ENCODE peak calls at places on chromosome 19, in six cellular contexts. One of them, this sample, is unnamed.

GRCh38 chr19:41219924-41220567 is 1.0 kb downstream of the AXL start:
- DNase-seq in esophagus squamous epithelium: no peak
- DNase-seq in fibroblast of the aortic adventitia: peak; percentile 79
- DNase-seq in fibroblast of lung: peak; percentile 72
- DNase-seq in GM12865: no peak
- DNase-seq in PC-3: peak; percentile 27
- DNase-seq in this sample: no peak

GRCh38 chr19:38266981-38267597 is 2.7 kb downstream of the SPINT2 start:
- DNase-seq in esophagus squamous epithelium: no peak
- DNase-seq in fibroblast of the aortic adventitia: peak; percentile 37
- DNase-seq in fibroblast of lung: peak; percentile 73
- DNase-seq in GM12865: no peak
- DNase-seq in PC-3: peak; percentile 69
- DNase-seq in this sample: peak; percentile 29

GRCh38 chr19:10881403-10882107 is 10.2 kb downstream of the CARM1 start:
- DNase-seq in esophagus squamous epithelium: no peak
- DNase-seq in fibroblast of the aortic adventitia: no peak
- DNase-seq in fibroblast of lung: no peak
- DNase-seq in GM12865: no peak
- DNase-seq in PC-3: no peak
- DNase-seq in this sample: no peak

GRCh38 chr19:5170329-5170745 is 170.3 kb downstream of the PTPRS start:
- DNase-seq in esophagus squamous epithelium: no peak
- DNase-seq in fibroblast of the aortic adventitia: no peak
- DNase-seq in fibroblast of lung: no peak
- DNase-seq in GM12865: peak; percentile 38
- DNase-seq in PC-3: no peak
- DNase-seq in this sample: no peak

GRCh38 chr19:52170863-52171320 is 529 bp downstream of the ZNF836 start:
- DNase-seq in esophagus squamous epithelium: no peak
- DNase-seq in fibroblast of the aortic adventitia: no peak
- DNase-seq in fibroblast of lung: no peak
- DNase-seq in GM12865: no peak
- DNase-seq in PC-3: no peak
- DNase-seq in this sample: no peak

GRCh38 chr19:27776020-27776419 is 1436.9 kb downstream of the UQCRFS1 start:
- DNase-seq in esophagus squamous epithelium: no peak
- DNase-seq in fibroblast of the aortic adventitia: peak; percentile 46
- DNase-seq in fibroblast of lung: peak; percentile 15
- DNase-seq in GM12865: no peak
- DNase-seq in PC-3: peak; percentile 25
- DNase-seq in this sample: no peak

GRCh38 chr19:13843104-13843921 is 33.6 kb upstream of the NANOS3 start:
- DNase-seq in esophagus squamous epithelium: no peak
- DNase-seq in fibroblast of the aortic adventitia: peak; percentile 50
- DNase-seq in fibroblast of lung: peak; percentile 64
- DNase-seq in GM12865: no peak
- DNase-seq in PC-3: peak; percentile 92
- DNase-seq in this sample: no peak

GRCh38 chr19:17385878-17386611 is 8.0 kb downstream of the CCDC194 start:
- DNase-seq in esophagus squamous epithelium: no peak
- DNase-seq in fibroblast of the aortic adventitia: peak; percentile 55
- DNase-seq in fibroblast of lung: peak; percentile 28
- DNase-seq in GM12865: peak; percentile 71
- DNase-seq in PC-3: peak; percentile 62
- DNase-seq in this sample: no peak

GRCh38 chr19:58544591-58545285 is 874 bp downstream of the TRIM28 start:
- DNase-seq in esophagus squamous epithelium: no peak
- DNase-seq in fibroblast of the aortic adventitia: peak; percentile 51
- DNase-seq in fibroblast of lung: peak; percentile 32
- DNase-seq in GM12865: peak; percentile 72
- DNase-seq in PC-3: peak; percentile 55
- DNase-seq in this sample: no peak

GRCh38 chr19:10010247-10010691 is at the start of gene COL5A3:
- DNase-seq in esophagus squamous epithelium: no peak
- DNase-seq in fibroblast of the aortic adventitia: peak; percentile 61
- DNase-seq in fibroblast of lung: no peak
- DNase-seq in GM12865: no peak
- DNase-seq in PC-3: no peak
- DNase-seq in this sample: no peak

GRCh38 chr19:3194063-3194702 is 8.5 kb downstream of the NCLN start:
- DNase-seq in esophagus squamous epithelium: no peak
- DNase-seq in fibroblast of the aortic adventitia: no peak
- DNase-seq in fibroblast of lung: no peak
- DNase-seq in GM12865: no peak
- DNase-seq in PC-3: no peak
- DNase-seq in this sample: no peak

GRCh38 chr19:23071087-23071511 is 45.7 kb upstream of the ZNF730 start:
- DNase-seq in esophagus squamous epithelium: no peak
- DNase-seq in fibroblast of the aortic adventitia: peak; percentile 3
- DNase-seq in fibroblast of lung: peak; percentile 36
- DNase-seq in GM12865: no peak
- DNase-seq in PC-3: no peak
- DNase-seq in this sample: no peak

GRCh38 chr19:23075031-23075733 is 41.6 kb upstream of the ZNF730 start:
- DNase-seq in esophagus squamous epithelium: no peak
- DNase-seq in fibroblast of the aortic adventitia: peak; percentile 60
- DNase-seq in fibroblast of lung: peak; percentile 80
- DNase-seq in GM12865: peak; percentile 56
- DNase-seq in PC-3: peak; percentile 27
- DNase-seq in this sample: peak; percentile 41

GRCh38 chr19:23065306-23065705 is 51.5 kb upstream of the ZNF730 start:
- DNase-seq in esophagus squamous epithelium: no peak
- DNase-seq in fibroblast of the aortic adventitia: no peak
- DNase-seq in fibroblast of lung: no peak
- DNase-seq in GM12865: no peak
- DNase-seq in PC-3: no peak
- DNase-seq in this sample: no peak

GRCh38 chr19:23070353-23070781 is 46.5 kb upstream of the ZNF730 start:
- DNase-seq in esophagus squamous epithelium: no peak
- DNase-seq in fibroblast of the aortic adventitia: peak; percentile 22
- DNase-seq in fibroblast of lung: peak; percentile 17
- DNase-seq in GM12865: peak; percentile 2
- DNase-seq in PC-3: no peak
- DNase-seq in this sample: no peak
- TF ChIP-seq CTCF in esophagus squamous epithelium: no peak
- TF ChIP-seq CTCF in fibroblast of the aortic adventitia: peak; percentile 45
- TF ChIP-seq CTCF in fibroblast of lung: peak; percentile 62
- TF ChIP-seq CTCF in GM12865: peak; percentile 5
- TF ChIP-seq CTCF in PC-3: peak; percentile 15
- TF ChIP-seq CTCF in this sample: peak; percentile 36

DNA sequence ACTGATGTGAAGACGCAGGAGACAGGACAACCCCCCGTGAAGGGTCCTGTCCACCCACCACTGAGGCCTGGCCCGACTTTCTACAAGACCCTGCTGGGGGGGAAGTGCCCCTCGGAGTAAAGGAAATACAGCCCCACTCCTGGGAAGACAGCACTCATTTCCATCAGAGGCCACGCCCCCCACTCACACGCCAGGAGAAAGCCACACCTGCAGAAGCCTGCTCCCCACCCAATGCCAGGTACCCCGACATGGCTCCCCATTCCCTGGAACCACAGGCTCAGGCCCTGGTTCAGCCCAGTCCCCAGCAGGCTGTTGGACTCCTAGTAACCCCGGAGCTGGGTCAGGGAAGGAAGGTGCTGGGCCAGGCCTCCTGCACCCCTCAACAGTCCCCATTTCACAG is 10.9 kb upstream of the ATP8B3 start:
- DNase-seq in esophagus squamous epithelium: no peak
- DNase-seq in fibroblast of the aortic adventitia: no peak
- DNase-seq in fibroblast of lung: no peak
- DNase-seq in GM12865: no peak
- DNase-seq in PC-3: no peak
- DNase-seq in this sample: no peak
- TF ChIP-seq CTCF in esophagus squamous epithelium: no peak
- TF ChIP-seq CTCF in fibroblast of the aortic adventitia: no peak
- TF ChIP-seq CTCF in fibroblast of lung: no peak
- TF ChIP-seq CTCF in GM12865: no peak
- TF ChIP-seq CTCF in PC-3: no peak
- TF ChIP-seq CTCF in this sample: no peak

DNA sequence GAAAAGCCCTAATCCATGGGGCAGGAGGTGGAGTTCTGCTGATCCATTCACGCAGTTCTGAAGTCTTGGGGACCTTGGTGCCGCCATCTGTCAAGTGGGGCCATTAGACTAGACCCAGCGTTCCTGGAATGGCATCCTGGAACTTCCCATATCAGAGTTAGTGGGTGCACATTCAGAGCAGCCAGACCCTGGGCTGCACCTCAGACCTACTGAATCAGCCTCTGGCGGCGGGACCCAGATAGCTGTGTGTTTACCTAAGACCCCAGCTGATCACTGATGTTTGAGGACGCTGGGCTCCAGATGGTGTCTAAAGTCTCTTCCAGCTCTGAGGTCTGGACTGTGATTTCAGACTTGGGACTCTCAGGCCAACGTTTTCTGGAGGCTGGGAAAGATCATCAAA is 12.8 kb downstream of the POP4 start:
- DNase-seq in esophagus squamous epithelium: no peak
- DNase-seq in fibroblast of the aortic adventitia: no peak
- DNase-seq in fibroblast of lung: no peak
- DNase-seq in GM12865: no peak
- DNase-seq in PC-3: no peak
- DNase-seq in this sample: no peak
- TF ChIP-seq CTCF in esophagus squamous epithelium: no peak
- TF ChIP-seq CTCF in fibroblast of the aortic adventitia: no peak
- TF ChIP-seq CTCF in fibroblast of lung: no peak
- TF ChIP-seq CTCF in GM12865: no peak
- TF ChIP-seq CTCF in PC-3: no peak
- TF ChIP-seq CTCF in this sample: no peak

GRCh38 chr19:2055871-2056809 is 5.1 kb upstream of the MKNK2 start:
- DNase-seq in esophagus squamous epithelium: no peak
- DNase-seq in fibroblast of the aortic adventitia: peak; percentile 89
- DNase-seq in fibroblast of lung: peak; percentile 74
- DNase-seq in GM12865: peak; percentile 70
- DNase-seq in PC-3: peak; percentile 62
- DNase-seq in this sample: no peak
- TF ChIP-seq CTCF in esophagus squamous epithelium: no peak
- TF ChIP-seq CTCF in fibroblast of the aortic adventitia: no peak
- TF ChIP-seq CTCF in fibroblast of lung: no peak
- TF ChIP-seq CTCF in GM12865: peak; percentile 10
- TF ChIP-seq CTCF in PC-3: peak; percentile 33
- TF ChIP-seq CTCF in this sample: no peak

This sample was measured in AG04450.